ENCODE peak calls at places on chromosome 3, in six cellular contexts. One of them, this sample, is unnamed.

GRCh38 chr3:13385373-13385965 is 34.7 kb downstream of the NUP210 start:
- DNase-seq in neural crest cell: no peak
- DNase-seq in left ventricle myocardium inferior: no peak
- DNase-seq in PC-3: no peak
- DNase-seq in GM23338: no peak
- DNase-seq in cardiac fibroblast: no peak
- DNase-seq in this sample: no peak

GRCh38 chr3:172148702-172149565 is 109.6 kb downstream of the FNDC3B start:
- DNase-seq in cardiac fibroblast: no peak
- DNase-seq in GM23338: no peak
- DNase-seq in neural crest cell: no peak
- DNase-seq in left ventricle myocardium inferior: no peak
- DNase-seq in PC-3: no peak
- DNase-seq in this sample: no peak

GRCh38 chr3:134199240-134199639 is 51.4 kb downstream of the RYK start:
- DNase-seq in cardiac fibroblast: no peak
- DNase-seq in left ventricle myocardium inferior: no peak
- DNase-seq in PC-3: no peak
- DNase-seq in GM23338: no peak
- DNase-seq in neural crest cell: no peak
- DNase-seq in this sample: no peak

GRCh38 chr3:173587055-173587454 is 189.5 kb downstream of the NLGN1 start:
- DNase-seq in cardiac fibroblast: no peak
- DNase-seq in PC-3: no peak
- DNase-seq in neural crest cell: no peak
- DNase-seq in left ventricle myocardium inferior: no peak
- DNase-seq in GM23338: no peak
- DNase-seq in this sample: no peak

GRCh38 chr3:148149556-148149955 is 548.1 kb upstream of the AGTR1 start:
- DNase-seq in cardiac fibroblast: no peak
- DNase-seq in GM23338: peak
- DNase-seq in PC-3: no peak
- DNase-seq in left ventricle myocardium inferior: no peak
- DNase-seq in neural crest cell: no peak
- DNase-seq in this sample: no peak

GRCh38 chr3:33115024-33115768 is 1.4 kb downstream of the CRTAP start:
- DNase-seq in PC-3: peak
- DNase-seq in cardiac fibroblast: peak
- DNase-seq in left ventricle myocardium inferior: peak
- DNase-seq in GM23338: peak
- DNase-seq in neural crest cell: no peak
- DNase-seq in this sample: peak

GRCh38 chr3:142276780-142277179 is 51.4 kb upstream of the GK5 start:
- DNase-seq in PC-3: no peak
- DNase-seq in left ventricle myocardium inferior: no peak
- DNase-seq in neural crest cell: no peak
- DNase-seq in cardiac fibroblast: peak
- DNase-seq in GM23338: no peak
- DNase-seq in this sample: no peak

GRCh38 chr3:48064292-48064829 is 48.1 kb upstream of the MAP4 start:
- DNase-seq in PC-3: peak
- DNase-seq in cardiac fibroblast: peak
- DNase-seq in GM23338: no peak
- DNase-seq in left ventricle myocardium inferior: no peak
- DNase-seq in neural crest cell: no peak
- DNase-seq in this sample: no peak

GRCh38 chr3:120780977-120781376 is 38.4 kb downstream of the GTF2E1 start:
- DNase-seq in neural crest cell: no peak
- DNase-seq in PC-3: peak
- DNase-seq in left ventricle myocardium inferior: no peak
- DNase-seq in cardiac fibroblast: peak
- DNase-seq in GM23338: no peak
- DNase-seq in this sample: no peak

GRCh38 chr3:48119495-48120193 is 68.6 kb downstream of the CDC25A start:
- DNase-seq in neural crest cell: no peak
- DNase-seq in GM23338: no peak
- DNase-seq in cardiac fibroblast: peak
- DNase-seq in PC-3: no peak
- DNase-seq in left ventricle myocardium inferior: peak
- DNase-seq in this sample: no peak

GRCh38 chr3:20574746-20575145 is 388.7 kb upstream of the SGO1 start:
- DNase-seq in PC-3: peak
- DNase-seq in left ventricle myocardium inferior: no peak
- DNase-seq in neural crest cell: no peak
- DNase-seq in GM23338: no peak
- DNase-seq in cardiac fibroblast: peak
- DNase-seq in this sample: no peak

GRCh38 chr3:70861855-70862254 is 549.4 kb upstream of the MDFIC2 start:
- DNase-seq in PC-3: peak
- DNase-seq in GM23338: no peak
- DNase-seq in neural crest cell: no peak
- DNase-seq in left ventricle myocardium inferior: no peak
- DNase-seq in cardiac fibroblast: peak
- DNase-seq in this sample: no peak

GRCh38 chr3:112056451-112056929 is 22.0 kb downstream of the TMPRSS7 start:
- DNase-seq in PC-3: peak
- DNase-seq in neural crest cell: no peak
- DNase-seq in cardiac fibroblast: peak
- DNase-seq in GM23338: no peak
- DNase-seq in left ventricle myocardium inferior: no peak
- DNase-seq in this sample: no peak

GRCh38 chr3:156448300-156448699 is 106.6 kb downstream of the SSR3 start:
- DNase-seq in neural crest cell: no peak
- DNase-seq in PC-3: peak
- DNase-seq in left ventricle myocardium inferior: no peak
- DNase-seq in GM23338: peak
- DNase-seq in cardiac fibroblast: peak
- DNase-seq in this sample: no peak

GRCh38 chr3:77354958-77355357 is 315.1 kb downstream of the ROBO2 start:
- DNase-seq in cardiac fibroblast: no peak
- DNase-seq in left ventricle myocardium inferior: no peak
- DNase-seq in PC-3: no peak
- DNase-seq in neural crest cell: no peak
- DNase-seq in GM23338: no peak
- DNase-seq in this sample: no peak

GRCh38 chr3:178369006-178369405 is 167.2 kb upstream of the KCNMB2 start:
- DNase-seq in cardiac fibroblast: no peak
- DNase-seq in neural crest cell: no peak
- DNase-seq in left ventricle myocardium inferior: no peak
- DNase-seq in PC-3: no peak
- DNase-seq in GM23338: no peak
- DNase-seq in this sample: no peak

GRCh38 chr3:186786810-186787375 is 3.5 kb downstream of the EIF4A2 start:
- DNase-seq in GM23338: no peak
- DNase-seq in neural crest cell: no peak
- DNase-seq in PC-3: no peak
- DNase-seq in cardiac fibroblast: no peak
- DNase-seq in left ventricle myocardium inferior: no peak
- DNase-seq in this sample: no peak

GRCh38 chr3:154121236-154122095 is at the start of gene ARHGEF26:
- DNase-seq in GM23338: peak
- DNase-seq in cardiac fibroblast: peak
- DNase-seq in left ventricle myocardium inferior: peak
- DNase-seq in PC-3: peak
- DNase-seq in neural crest cell: peak
- DNase-seq in this sample: peak

GRCh38 chr3:11757441-11757875 is 89.2 kb downstream of the TAMM41 start:
- DNase-seq in neural crest cell: no peak
- DNase-seq in GM23338: no peak
- DNase-seq in PC-3: peak
- DNase-seq in cardiac fibroblast: peak
- DNase-seq in left ventricle myocardium inferior: no peak
- DNase-seq in this sample: no peak

GRCh38 chr3:110397115-110397514 is 674.5 kb upstream of the NECTIN3 start:
- DNase-seq in left ventricle myocardium inferior: no peak
- DNase-seq in PC-3: no peak
- DNase-seq in neural crest cell: no peak
- DNase-seq in GM23338: no peak
- DNase-seq in cardiac fibroblast: no peak
- DNase-seq in this sample: no peak

GRCh38 chr3:100169186-100169585 is 54.9 kb upstream of the FILIP1L start:
- DNase-seq in PC-3: no peak
- DNase-seq in neural crest cell: no peak
- DNase-seq in left ventricle myocardium inferior: peak
- DNase-seq in GM23338: no peak
- DNase-seq in cardiac fibroblast: no peak
- DNase-seq in this sample: no peak

GRCh38 chr3:52054689-52055511 is 1.5 kb downstream of the DUSP7 start:
- DNase-seq in GM23338: peak
- DNase-seq in PC-3: no peak
- DNase-seq in neural crest cell: peak
- DNase-seq in cardiac fibroblast: no peak
- DNase-seq in left ventricle myocardium inferior: no peak
- DNase-seq in this sample: no peak

GRCh38 chr3:236881-237280 is 40.3 kb downstream of the CHL1 start:
- DNase-seq in cardiac fibroblast: no peak
- DNase-seq in neural crest cell: no peak
- DNase-seq in left ventricle myocardium inferior: no peak
- DNase-seq in PC-3: no peak
- DNase-seq in GM23338: no peak
- DNase-seq in this sample: no peak

GRCh38 chr3:174533286-174533685 is 325.8 kb upstream of the NAALADL2 start:
- DNase-seq in PC-3: peak
- DNase-seq in GM23338: no peak
- DNase-seq in left ventricle myocardium inferior: no peak
- DNase-seq in cardiac fibroblast: peak
- DNase-seq in neural crest cell: no peak
- DNase-seq in this sample: no peak

GRCh38 chr3:195893516-195893915 is 14.8 kb downstream of the TNK2 start:
- DNase-seq in GM23338: no peak
- DNase-seq in neural crest cell: no peak
- DNase-seq in PC-3: no peak
- DNase-seq in cardiac fibroblast: no peak
- DNase-seq in left ventricle myocardium inferior: no peak
- DNase-seq in this sample: no peak

GRCh38 chr3:113245775-113246174 is 34.4 kb downstream of the BOC start:
- DNase-seq in cardiac fibroblast: peak
- DNase-seq in neural crest cell: no peak
- DNase-seq in PC-3: no peak
- DNase-seq in left ventricle myocardium inferior: peak
- DNase-seq in GM23338: no peak
- DNase-seq in this sample: no peak

GRCh38 chr3:111676177-111677021 is 81.3 kb upstream of the ZBED2 start:
- DNase-seq in PC-3: peak
- DNase-seq in cardiac fibroblast: peak
- DNase-seq in neural crest cell: no peak
- DNase-seq in GM23338: no peak
- DNase-seq in left ventricle myocardium inferior: no peak
- DNase-seq in this sample: no peak

GRCh38 chr3:128911911-128912310 is 32.5 kb downstream of the ACAD9 start:
- DNase-seq in cardiac fibroblast: no peak
- DNase-seq in neural crest cell: no peak
- DNase-seq in PC-3: no peak
- DNase-seq in left ventricle myocardium inferior: peak
- DNase-seq in GM23338: no peak
- DNase-seq in this sample: no peak

GRCh38 chr3:117630885-117631284 is 921.3 kb downstream of the TUSC7 start:
- DNase-seq in neural crest cell: no peak
- DNase-seq in GM23338: no peak
- DNase-seq in left ventricle myocardium inferior: no peak
- DNase-seq in cardiac fibroblast: no peak
- DNase-seq in PC-3: no peak
- DNase-seq in this sample: no peak

GRCh38 chr3:197001972-197002700 is 27.5 kb downstream of the MELTF start:
- DNase-seq in cardiac fibroblast: peak
- DNase-seq in PC-3: no peak
- DNase-seq in left ventricle myocardium inferior: peak
- DNase-seq in GM23338: peak
- DNase-seq in neural crest cell: no peak
- DNase-seq in this sample: no peak

GRCh38 chr3:13016726-13017255 is 56.4 kb downstream of the IQSEC1 start:
- DNase-seq in PC-3: no peak
- DNase-seq in cardiac fibroblast: no peak
- DNase-seq in GM23338: no peak
- DNase-seq in left ventricle myocardium inferior: no peak
- DNase-seq in neural crest cell: no peak
- DNase-seq in this sample: no peak

GRCh38 chr3:46881819-46882376 is 4.4 kb downstream of the PTH1R start:
- DNase-seq in neural crest cell: no peak
- DNase-seq in cardiac fibroblast: no peak
- DNase-seq in left ventricle myocardium inferior: peak
- DNase-seq in GM23338: peak
- DNase-seq in PC-3: no peak
- DNase-seq in this sample: no peak

GRCh38 chr3:109098245-109098644 is 19.7 kb downstream of the MORC1 start:
- DNase-seq in PC-3: peak
- DNase-seq in left ventricle myocardium inferior: no peak
- DNase-seq in GM23338: peak
- DNase-seq in neural crest cell: no peak
- DNase-seq in cardiac fibroblast: no peak
- DNase-seq in this sample: no peak
- TF ChIP-seq CTCF in PC-3: peak
- TF ChIP-seq CTCF in left ventricle myocardium inferior: peak
- TF ChIP-seq CTCF in GM23338: peak
- TF ChIP-seq CTCF in neural crest cell: peak
- TF ChIP-seq CTCF in cardiac fibroblast: no peak
- TF ChIP-seq CTCF in this sample: no peak

GRCh38 chr3:42442640-42443039 is 32.2 kb upstream of the LYZL4 start:
- DNase-seq in GM23338: peak
- DNase-seq in PC-3: peak
- DNase-seq in left ventricle myocardium inferior: no peak
- DNase-seq in neural crest cell: no peak
- DNase-seq in cardiac fibroblast: no peak
- DNase-seq in this sample: peak
- TF ChIP-seq CTCF in GM23338: peak
- TF ChIP-seq CTCF in PC-3: peak
- TF ChIP-seq CTCF in left ventricle myocardium inferior: no peak
- TF ChIP-seq CTCF in neural crest cell: no peak
- TF ChIP-seq CTCF in cardiac fibroblast: peak
- TF ChIP-seq CTCF in this sample: no peak

GRCh38 chr3:188526057-188526456 is 372.1 kb downstream of the LPP start:
- DNase-seq in GM23338: no peak
- DNase-seq in PC-3: peak
- DNase-seq in cardiac fibroblast: peak
- DNase-seq in neural crest cell: no peak
- DNase-seq in left ventricle myocardium inferior: no peak
- DNase-seq in this sample: peak
- TF ChIP-seq CTCF in GM23338: no peak
- TF ChIP-seq CTCF in PC-3: no peak
- TF ChIP-seq CTCF in cardiac fibroblast: no peak
- TF ChIP-seq CTCF in neural crest cell: no peak
- TF ChIP-seq CTCF in left ventricle myocardium inferior: no peak
- TF ChIP-seq CTCF in this sample: no peak

DNA sequence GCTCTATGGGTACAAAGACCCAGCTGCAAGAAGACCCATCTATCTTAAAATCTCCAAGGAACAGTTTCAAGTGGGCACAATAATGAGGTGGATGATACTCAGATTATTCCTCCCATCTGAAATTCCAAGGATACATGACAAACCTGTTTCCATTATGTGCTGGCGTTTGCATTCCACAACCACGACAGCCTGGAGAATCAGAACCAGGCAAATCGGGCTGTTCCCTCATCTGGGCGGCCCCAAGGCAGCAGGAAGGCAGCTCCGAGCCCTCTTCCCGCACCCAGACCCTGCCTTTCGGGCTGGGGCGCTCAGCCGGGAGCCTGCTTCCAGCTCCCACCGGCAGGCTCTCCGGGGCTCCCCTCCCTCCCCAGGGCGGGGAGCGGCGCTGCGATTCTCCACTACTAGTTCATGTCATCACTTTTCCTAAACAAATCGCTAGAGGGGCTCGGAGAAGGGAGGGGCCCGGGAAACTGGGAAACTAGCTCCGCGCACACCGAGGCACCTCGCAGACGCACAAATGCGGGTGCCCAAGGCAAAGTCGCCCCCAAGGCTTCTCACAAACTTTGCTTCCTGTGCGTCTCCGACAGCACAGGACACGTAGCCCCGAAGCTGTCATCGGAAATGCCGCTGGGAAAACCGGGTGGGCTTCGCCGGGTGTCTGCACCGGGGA is at the start of gene MGLL:
- DNase-seq in neural crest cell: peak
- DNase-seq in PC-3: peak
- DNase-seq in cardiac fibroblast: peak
- DNase-seq in GM23338: peak
- DNase-seq in left ventricle myocardium inferior: peak
- DNase-seq in this sample: peak
- TF ChIP-seq CTCF in neural crest cell: no peak
- TF ChIP-seq CTCF in PC-3: no peak
- TF ChIP-seq CTCF in cardiac fibroblast: peak
- TF ChIP-seq CTCF in GM23338: no peak
- TF ChIP-seq CTCF in left ventricle myocardium inferior: no peak
- TF ChIP-seq CTCF in this sample: no peak

This sample was measured in lower lobe of right lung.